ENCODE peak calls at places on chromosome 21, in six cellular contexts. S is K562, O is GM12878, J is SK-N-SH, R is HCT116, Z is HepG2. U is an unnamed sample.

GRCh38 chr21:15506086-15506485 is 223.7 kb upstream of the USP25 start:
- DNase-seq in S (no peak), O (no peak), J (no peak), R (no peak), Z (no peak), U (no peak)

GRCh38 chr21:42350271-42350885 is 416 bp downstream of the TFF2 start:
- DNase-seq in S (no peak), O (no peak), J (no peak), R (no peak), Z (no peak), U (no peak)

GRCh38 chr21:15908187-15908586 is 178.4 kb downstream of the USP25 start:
- DNase-seq in S (no peak), O (no peak), J (no peak), R (no peak), Z (no peak), U (no peak)

GRCh38 chr21:22311741-22312462 is 1313.7 kb downstream of the NCAM2 start:
- DNase-seq in S (no peak), O (no peak), J (no peak), R (no peak), Z (no peak), U (no peak)

GRCh38 chr21:26194326-26194725 is 23.8 kb upstream of the APP start:
- DNase-seq in S (no peak), O (no peak), J (no peak), R (no peak), Z (no peak), U (no peak)

GRCh38 chr21:17455451-17455850 is 57.4 kb upstream of the CXADR start:
- DNase-seq in S (no peak), O (no peak), J (no peak), R (no peak), Z (peak; percentile 72), U (no peak)

GRCh38 chr21:16535100-16535418 is 805.3 kb downstream of the USP25 start:
- DNase-seq in S (no peak), O (no peak), J (peak; percentile 28), R (no peak), Z (no peak), U (no peak)

GRCh38 chr21:18991846-18992245 is 588.3 kb upstream of the TMPRSS15 start:
- DNase-seq in S (no peak), O (no peak), J (no peak), R (no peak), Z (no peak), U (no peak)

GRCh38 chr21:41707231-41707988 is 59.4 kb downstream of the RIPK4 start:
- DNase-seq in S (no peak), O (no peak), J (no peak), R (peak; percentile 26), Z (no peak), U (peak; percentile 51)

GRCh38 chr21:41958886-41959563 is 5.2 kb upstream of the C2CD2 start:
- DNase-seq in S (no peak), O (no peak), J (no peak), R (no peak), Z (no peak), U (no peak)

GRCh38 chr21:24023936-24024335 is 1583.3 kb downstream of the MRPL39 start:
- DNase-seq in S (no peak), O (no peak), J (peak; percentile 27), R (no peak), Z (no peak), U (no peak)

GRCh38 chr21:29334717-29335428 is 36.2 kb downstream of the BACH1 start:
- DNase-seq in S (no peak), O (no peak), J (no peak), R (no peak), Z (no peak), U (no peak)

GRCh38 chr21:26961704-26962103 is 5.2 kb downstream of the ADAMTS5 start:
- DNase-seq in S (peak; percentile 25), O (no peak), J (peak; percentile 24), R (no peak), Z (no peak), U (no peak)

GRCh38 chr21:37263827-37264226 is 3.3 kb downstream of the VPS26C start:
- DNase-seq in S (no peak), O (no peak), J (no peak), R (no peak), Z (no peak), U (no peak)

GRCh38 chr21:14757533-14758327 is 211.6 kb upstream of the SAMSN1 start:
- DNase-seq in S (no peak), O (no peak), J (no peak), R (no peak), Z (no peak), U (no peak)

GRCh38 chr21:27694667-27695066 is 727.8 kb upstream of the ADAMTS5 start:
- DNase-seq in S (no peak), O (no peak), J (no peak), R (no peak), Z (no peak), U (no peak)

GRCh38 chr21:17105972-17106371 is 406.9 kb upstream of the CXADR start:
- DNase-seq in S (no peak), O (no peak), J (no peak), R (no peak), Z (no peak), U (peak; percentile 13)

GRCh38 chr21:41503331-41503730 is 4.6 kb downstream of the TMPRSS2 start:
- DNase-seq in S (no peak), O (no peak), J (no peak), R (no peak), Z (no peak), U (no peak)

GRCh38 chr21:37413553-37414291 is 47.1 kb downstream of the DYRK1A start:
- DNase-seq in S (no peak), O (no peak), J (no peak), R (no peak), Z (no peak), U (no peak)

DNA sequence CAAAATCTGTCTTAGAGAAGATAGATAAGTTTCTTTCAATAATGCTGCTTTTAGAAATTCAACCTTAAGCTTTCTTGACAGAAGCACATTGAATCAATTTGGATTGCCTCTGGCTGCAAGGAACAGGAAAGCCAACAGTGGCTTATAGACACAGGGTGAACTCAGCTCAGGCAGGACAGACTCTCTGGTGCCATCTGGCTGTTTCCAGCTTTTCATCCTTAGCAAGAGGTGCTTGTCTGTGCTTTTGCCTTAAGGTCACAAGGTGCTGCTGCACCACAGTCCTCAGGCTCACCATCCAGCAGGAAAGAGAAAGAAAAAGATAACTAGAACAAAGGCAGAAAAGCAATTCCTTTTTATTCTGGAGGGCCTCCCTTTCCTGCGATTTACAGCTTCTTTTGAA is 93.7 kb upstream of the ETS2 start:
- DNase-seq in S (no peak), O (no peak), J (peak; percentile 36), R (peak; percentile 31), Z (peak; percentile 62), U (peak; percentile 54)
- TF ChIP-seq JUND in S (no peak), O (no peak), J (no peak), R (no peak), Z (no peak), U (no peak)

GRCh38 chr21:43904316-43904925 is 39.4 kb downstream of the AGPAT3 start:
- DNase-seq in S (no peak), O (no peak), J (peak; percentile 35), R (no peak), Z (no peak), U (no peak)

GRCh38 chr21:43905726-43906455 is 40.9 kb downstream of the AGPAT3 start:
- DNase-seq in S (no peak), O (no peak), J (peak; percentile 17), R (no peak), Z (no peak), U (no peak)

GRCh38 chr21:43908167-43908566 is 43.1 kb downstream of the AGPAT3 start:
- DNase-seq in S (no peak), O (no peak), J (no peak), R (no peak), Z (no peak), U (no peak)

GRCh38 chr21:43907751-43908150 is 42.7 kb downstream of the AGPAT3 start:
- DNase-seq in S (no peak), O (no peak), J (no peak), R (no peak), Z (no peak), U (no peak)

DNA sequence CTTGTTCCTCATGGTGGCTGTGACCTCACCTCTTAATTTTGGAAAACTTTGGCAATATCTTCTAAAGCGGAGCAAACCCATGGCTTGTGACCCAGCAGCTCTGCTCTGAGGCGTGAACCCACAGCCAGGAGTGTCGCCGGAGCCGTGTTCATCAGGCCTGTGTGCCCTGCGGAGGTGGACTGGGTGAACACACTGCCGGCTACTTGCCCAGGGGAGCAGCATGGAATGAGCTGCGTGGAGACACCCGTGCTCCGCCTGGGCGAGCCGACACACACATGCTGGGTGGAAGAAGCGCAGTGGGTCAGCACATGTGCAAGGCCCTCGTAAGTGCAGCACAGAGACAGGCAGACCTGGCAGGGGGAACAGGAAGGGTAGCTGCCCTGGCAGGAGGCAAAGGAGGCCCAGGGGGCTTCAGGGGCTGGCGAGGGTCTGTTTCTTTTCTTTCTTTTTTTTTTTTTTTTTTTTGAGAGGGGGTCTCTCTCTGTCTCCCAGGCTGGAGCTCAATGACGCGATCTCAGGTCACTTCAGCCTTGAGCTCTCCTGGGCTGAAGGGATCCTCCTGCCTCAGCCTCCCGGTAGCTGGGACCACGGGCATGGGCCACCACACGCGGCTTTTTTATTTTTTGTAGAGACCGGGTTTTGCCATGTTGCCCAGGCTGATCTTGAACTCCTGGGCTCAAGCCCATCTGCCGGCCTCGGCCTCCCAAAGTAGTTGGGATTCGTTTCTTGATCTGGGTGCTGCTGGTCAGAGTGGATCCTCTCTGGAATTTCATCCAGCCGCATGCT is 41.8 kb downstream of the AGPAT3 start:
- DNase-seq in S (no peak), O (no peak), J (no peak), R (no peak), Z (no peak), U (no peak)
- TF ChIP-seq JUND in S (no peak), O (no peak), J (no peak), R (no peak), Z (no peak), U (no peak)

GRCh38 chr21:45805321-45805720 is 161.8 kb downstream of the PCBP3 start:
- DNase-seq in S (no peak), O (no peak), J (no peak), R (no peak), Z (no peak), U (no peak)

GRCh38 chr21:45816794-45817193 is 164.8 kb upstream of the COL6A1 start:
- DNase-seq in S (no peak), O (no peak), J (no peak), R (no peak), Z (no peak), U (no peak)

GRCh38 chr21:45806042-45806441 is 162.5 kb downstream of the PCBP3 start:
- DNase-seq in S (no peak), O (no peak), J (no peak), R (no peak), Z (no peak), U (no peak)

GRCh38 chr21:45809421-45809820 is 165.9 kb downstream of the PCBP3 start:
- DNase-seq in S (no peak), O (no peak), J (no peak), R (no peak), Z (no peak), U (no peak)

GRCh38 chr21:45811136-45811535 is 167.6 kb downstream of the PCBP3 start:
- DNase-seq in S (no peak), O (no peak), J (no peak), R (no peak), Z (no peak), U (no peak)
- TF ChIP-seq JUND in S (no peak), O (no peak), J (no peak), R (no peak), Z (no peak), U (no peak)

DNA sequence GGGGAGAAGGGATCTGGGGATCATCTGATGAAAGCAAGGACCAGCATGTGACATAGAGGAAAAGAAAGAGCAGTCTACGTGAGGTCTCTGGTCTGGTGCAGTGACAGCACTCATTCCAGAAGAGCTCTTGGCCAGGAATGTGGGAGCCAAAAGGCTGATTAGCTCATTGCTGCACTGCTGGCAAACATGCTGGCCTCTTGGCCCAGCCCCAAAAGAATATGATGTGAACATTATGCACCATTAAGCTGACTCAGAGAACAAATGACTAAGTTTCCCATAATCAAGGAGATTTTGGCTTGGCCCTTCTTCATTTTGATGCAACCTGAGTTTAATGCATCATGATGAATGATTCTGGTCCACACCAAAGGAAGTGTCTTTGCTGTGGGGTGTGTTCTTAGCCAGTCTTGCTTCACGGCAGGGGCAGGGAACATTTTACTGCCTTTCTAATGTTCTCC is 55.0 kb downstream of the PCBP3 start:
- DNase-seq in S (no peak), O (no peak), J (no peak), R (no peak), Z (no peak), U (no peak)
- TF ChIP-seq JUND in S (no peak), O (no peak), J (peak; percentile 91), R (no peak), Z (no peak), U (no peak)

U was measured in T47D.